ENCODE peak calls at places on chromosomes 4 and X, in six cellular contexts. Z, M, L, P, B and I are unnamed samples.

GRCh38 chr4:100299441-100299840 is 109.2 kb upstream of the DDIT4L start:
- DNase-seq in Z (no peak), M (no peak), L (no peak), P (no peak), B (peak; percentile 8), I (no peak)

GRCh38 chr4:91325495-91325894 is 978.3 kb upstream of the GRID2 start:
- DNase-seq in Z (no peak), M (peak; percentile 85), L (no peak), P (no peak), B (peak; percentile 1), I (no peak)

GRCh38 chrX:68354869-68355628 is 78.2 kb downstream of the OPHN1 start:
- DNase-seq in Z (no peak), M (peak; percentile 5), L (no peak), P (no peak), B (no peak), I (no peak)

GRCh38 chr4:189162073-189162789 is 778.4 kb upstream of the FRG1 start:
- DNase-seq in Z (no peak), M (no peak), L (no peak), P (no peak), B (no peak), I (no peak)

GRCh38 chr4:127403523-127404084 is 229.2 kb upstream of the INTU start:
- DNase-seq in Z (no peak), M (no peak), L (no peak), P (no peak), B (no peak), I (no peak)

GRCh38 chr4:37431417-37431743 is 186.8 kb downstream of the NWD2 start:
- DNase-seq in Z (no peak), M (no peak), L (no peak), P (no peak), B (no peak), I (no peak)

GRCh38 chr4:77833158-77833724 is 14.1 kb upstream of the CNOT6L start:
- DNase-seq in Z (no peak), M (no peak), L (no peak), P (no peak), B (no peak), I (no peak)

GRCh38 chr4:155604718-155605601 is 61.7 kb upstream of the GUCY1A1 start:
- DNase-seq in Z (no peak), M (peak; percentile 84), L (no peak), P (no peak), B (no peak), I (no peak)

GRCh38 chrX:15883540-15883863 is 28.9 kb upstream of the AP1S2 start:
- DNase-seq in Z (no peak), M (no peak), L (no peak), P (no peak), B (no peak), I (no peak)

GRCh38 chrX:129980540-129981206 is 1.8 kb upstream of the BCORL1 start:
- DNase-seq in Z (peak; percentile 75), M (no peak), L (peak; percentile 36), P (peak; percentile 72), B (no peak), I (peak; percentile 29)

GRCh38 chrX:152817082-152817744 is 13.3 kb downstream of the CETN2 start:
- DNase-seq in Z (no peak), M (peak; percentile 60), L (no peak), P (no peak), B (no peak), I (peak; percentile 15)

GRCh38 chr4:3287972-3288570 is 4.8 kb upstream of the RGS12 start:
- DNase-seq in Z (no peak), M (no peak), L (no peak), P (no peak), B (no peak), I (no peak)

GRCh38 chrX:28610746-28611145 is 23.5 kb downstream of the IL1RAPL1 start:
- DNase-seq in Z (no peak), M (no peak), L (no peak), P (no peak), B (no peak), I (no peak)

GRCh38 chr4:20618010-20618409 is 82.2 kb upstream of the PACRGL start:
- DNase-seq in Z (peak; percentile 61), M (no peak), L (no peak), P (no peak), B (no peak), I (no peak)

GRCh38 chr4:133759428-133759827 is 442.2 kb downstream of the PABPC4L start:
- DNase-seq in Z (no peak), M (no peak), L (no peak), P (no peak), B (no peak), I (no peak)

GRCh38 chr4:155666701-155667537 is at the start of gene GUCY1A1:
- DNase-seq in Z (peak; percentile 60), M (peak; percentile 8), L (peak; percentile 44), P (peak; percentile 43), B (no peak), I (peak; percentile 20)

GRCh38 chr4:159547645-159548308 is 444.9 kb downstream of the RAPGEF2 start:
- DNase-seq in Z (no peak), M (peak; percentile 17), L (no peak), P (no peak), B (no peak), I (no peak)

GRCh38 chr4:99679204-99679603 is 21.6 kb upstream of the C4orf54 start:
- DNase-seq in Z (peak; percentile 55), M (peak; percentile 21), L (no peak), P (peak; percentile 34), B (no peak), I (no peak)

GRCh38 chrX:110317079-110317819 is 636 bp downstream of the AMMECR1 start:
- DNase-seq in Z (peak; percentile 33), M (no peak), L (peak; percentile 25), P (peak; percentile 23), B (no peak), I (peak; percentile 38)

GRCh38 chrX:47197526-47197925 is 3.9 kb downstream of the UBA1 start:
- DNase-seq in Z (no peak), M (no peak), L (no peak), P (no peak), B (no peak), I (no peak)

GRCh38 chr4:125319311-125319710 is 4.6 kb downstream of the FAT4 start:
- DNase-seq in Z (no peak), M (peak; percentile 17), L (no peak), P (no peak), B (no peak), I (no peak)

GRCh38 chr4:48653217-48654014 is 126.7 kb downstream of the FRYL start:
- DNase-seq in Z (no peak), M (peak; percentile 84), L (no peak), P (peak; percentile 41), B (no peak), I (peak; percentile 5)

GRCh38 chr4:87011340-87012034 is 76.7 kb downstream of the AFF1 start:
- DNase-seq in Z (no peak), M (peak; percentile 91), L (no peak), P (no peak), B (peak; percentile 39), I (no peak)

GRCh38 chr4:29131304-29131703 is 1588.9 kb upstream of the PCDH7 start:
- DNase-seq in Z (no peak), M (peak; percentile 2), L (no peak), P (no peak), B (peak; percentile 1), I (no peak)

GRCh38 chr4:138034871-138035270 is 207.3 kb downstream of the SLC7A11 start:
- DNase-seq in Z (no peak), M (peak; percentile 87), L (no peak), P (no peak), B (no peak), I (no peak)

GRCh38 chr4:177185579-177185978 is 124.1 kb upstream of the NEIL3 start:
- DNase-seq in Z (no peak), M (no peak), L (no peak), P (no peak), B (no peak), I (no peak)

GRCh38 chr4:143380651-143381050 is 44.0 kb downstream of the GAB1 start:
- DNase-seq in Z (no peak), M (no peak), L (no peak), P (no peak), B (no peak), I (no peak)

GRCh38 chr4:81030617-81031388 is at the start of gene BMP3:
- DNase-seq in Z (no peak), M (peak; percentile 29), L (peak; percentile 20), P (no peak), B (no peak), I (no peak)

GRCh38 chr4:11587797-11588196 is 159.1 kb upstream of the HS3ST1 start:
- DNase-seq in Z (no peak), M (no peak), L (no peak), P (no peak), B (no peak), I (no peak)

DNA sequence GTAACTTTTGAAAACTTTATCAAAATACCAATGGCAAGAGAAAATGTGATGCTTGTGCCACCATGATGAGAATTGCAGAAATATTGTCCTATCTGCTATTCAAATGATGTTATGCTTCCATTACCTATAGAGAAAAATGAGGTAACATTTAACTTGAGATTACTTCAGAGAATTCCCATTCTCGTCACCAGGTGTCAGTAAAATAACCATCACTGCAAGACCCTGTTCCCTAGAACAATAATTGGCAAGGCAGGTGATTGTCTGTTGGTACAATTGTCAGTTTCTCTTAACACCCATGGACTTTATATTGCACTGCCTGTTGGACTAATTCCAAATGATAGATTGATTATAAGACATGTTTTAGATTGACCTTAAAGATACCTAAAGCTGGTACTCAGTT is 179.9 kb downstream of the GABRG1 start:
- DNase-seq in Z (no peak), M (no peak), L (no peak), P (no peak), B (no peak), I (no peak)
- TF ChIP-seq CTCF in Z (no peak), M (no peak), L (no peak), P (no peak), B (no peak), I (no peak)

GRCh38 chrX:54843050-54843449 is 35.5 kb downstream of the MAGED2 start:
- DNase-seq in Z (no peak), M (no peak), L (no peak), P (no peak), B (no peak), I (no peak)
- TF ChIP-seq CTCF in Z (no peak), M (no peak), L (no peak), P (no peak), B (no peak), I (no peak)

DNA sequence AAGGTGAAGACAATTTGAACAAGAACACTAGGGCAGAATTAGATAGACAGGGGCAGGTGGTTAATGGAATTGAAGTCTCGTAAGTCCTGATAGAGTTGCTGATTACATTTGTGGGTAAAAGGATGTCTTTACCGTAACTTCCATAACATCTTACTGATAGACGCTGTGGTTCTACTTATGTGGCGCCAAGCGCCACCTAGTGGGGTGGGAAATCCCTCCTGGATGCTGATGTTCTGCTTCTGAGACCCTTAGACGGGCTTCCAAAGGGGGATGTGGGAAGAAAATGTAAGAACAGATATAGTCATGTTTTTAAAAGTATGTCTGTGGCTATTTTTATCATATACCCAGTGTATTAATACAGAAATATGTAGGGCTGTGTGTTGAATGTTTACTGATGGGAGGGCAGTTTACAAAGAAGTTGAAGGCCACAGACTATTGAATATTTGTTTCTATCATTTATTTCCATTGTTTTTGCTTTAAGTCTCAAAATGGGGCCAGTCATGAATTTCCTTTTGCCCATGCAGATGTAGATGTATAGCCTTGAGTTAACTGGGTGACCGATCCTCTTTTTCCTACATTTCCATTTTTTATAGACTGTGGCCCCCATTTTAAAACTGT is 12.2 kb upstream of the TLR8 start:
- DNase-seq in Z (peak; percentile 39), M (peak; percentile 37), L (no peak), P (no peak), B (peak; percentile 21), I (peak; percentile 20)
- TF ChIP-seq CTCF in Z (peak; percentile 69), M (peak; percentile 79), L (peak; percentile 64), P (peak; percentile 36), B (peak; percentile 72), I (peak; percentile 69)

GRCh38 chrX:137823257-137823656 is 257.3 kb downstream of the ZIC3 start:
- DNase-seq in Z (no peak), M (no peak), L (no peak), P (no peak), B (no peak), I (no peak)
- TF ChIP-seq CTCF in Z (peak; percentile 19), M (peak; percentile 27), L (peak; percentile 32), P (peak; percentile 31), B (no peak), I (peak; percentile 43)